ENCODE peak calls at places on chromosomes 6 and 20, in seven cellular contexts. G is colonic mucosa, F is hepatocyte, T is uterus, S is A549, U is endothelial cell of umbilical vein, E is esophagus muscularis mucosa. V is an unnamed sample. For H3K4me1, the result is how much of the 10 kb centered on the place peaks cover.

GRCh38 chr6:29967379-29968010 is 25.2 kb downstream of the HLA-A start:
- DNase-seq in S (no peak), T (no peak), E (no peak), G (peak), F (peak), U (peak), V (no peak)

GRCh38 chr6:170026272-170027110 is 264.4 kb downstream of the DLL1 start:
- DNase-seq in E (no peak), F (peak), T (no peak), G (peak), S (no peak), U (no peak), V (no peak)

GRCh38 chr20:46346770-46347169 is 38.5 kb upstream of the CDH22 start:
- DNase-seq in E (no peak), G (no peak), F (no peak), U (no peak), S (no peak), T (no peak), V (no peak)

GRCh38 chr6:106102034-106102433 is 15.9 kb downstream of the PRDM1 start:
- DNase-seq in G (no peak), S (no peak), U (no peak), T (no peak), E (peak), F (no peak), V (no peak)

GRCh38 chr6:70210462-70210861 is 92.4 kb downstream of the COL9A1 start:
- DNase-seq in G (no peak), F (no peak), T (no peak), S (peak), U (no peak), E (no peak), V (no peak)

GRCh38 chr6:41503841-41504525 is 42.2 kb upstream of the FOXP4 start:
- DNase-seq in U (peak), G (no peak), T (peak), F (peak), E (no peak), S (peak), V (no peak)

GRCh38 chr6:126657556-126658129 is 317.7 kb downstream of the CENPW start:
- DNase-seq in F (peak), S (peak), U (peak), T (no peak), G (peak), E (no peak), V (no peak)

GRCh38 chr6:14831922-14832321 is 413.9 kb upstream of the JARID2 start:
- DNase-seq in E (no peak), S (no peak), G (no peak), F (no peak), T (no peak), U (no peak), V (no peak)

GRCh38 chr6:37334047-37334446 is 19.7 kb upstream of the RNF8 start:
- DNase-seq in U (no peak), E (no peak), G (no peak), S (no peak), T (no peak), F (no peak), V (no peak)

GRCh38 chr20:62225026-62225425 is 4.9 kb upstream of the HRH3 start:
- DNase-seq in G (no peak), U (no peak), S (no peak), E (no peak), T (no peak), F (no peak), V (no peak)

GRCh38 chr6:114247101-114247500 is 95.7 kb downstream of the HS3ST5 start:
- DNase-seq in S (no peak), U (no peak), T (no peak), G (no peak), E (no peak), F (no peak), V (no peak)

GRCh38 chr20:53750827-53751393 is 157.3 kb upstream of the ZNF217 start:
- DNase-seq in T (peak), U (peak), E (no peak), G (no peak), S (no peak), F (peak), V (peak)

GRCh38 chr6:138343112-138343511 is 34.6 kb upstream of the SMIM28 start:
- DNase-seq in E (no peak), U (no peak), F (no peak), G (no peak), T (no peak), S (no peak), V (no peak)

GRCh38 chr6:4359108-4359710 is 223.8 kb upstream of the ECI2 start:
- DNase-seq in G (no peak), F (no peak), S (no peak), E (no peak), U (no peak), T (no peak), V (no peak)

GRCh38 chr6:16182428-16182827 is 53.5 kb downstream of the MYLIP start:
- DNase-seq in S (no peak), E (no peak), G (no peak), U (no peak), F (no peak), T (no peak), V (no peak)

GRCh38 chr20:32481311-32482103 is 103.6 kb downstream of the NOL4L start:
- DNase-seq in T (no peak), E (no peak), U (peak), F (peak), G (peak), S (no peak), V (peak)

GRCh38 chr20:63183422-63184146 is 32.3 kb downstream of the YTHDF1 start:
- DNase-seq in F (peak), E (no peak), T (no peak), G (peak), U (peak), S (peak), V (peak)

GRCh38 chr20:22866757-22867425 is 168.2 kb upstream of the SSTR4 start:
- DNase-seq in F (no peak), U (peak), T (no peak), E (no peak), S (peak), G (no peak), V (no peak)

GRCh38 chr6:169590376-169590939 is 111.4 kb downstream of the WDR27 start:
- DNase-seq in S (no peak), G (no peak), F (no peak), T (no peak), U (no peak), E (no peak), V (no peak)

GRCh38 chr20:53208110-53208908 is 236.2 kb downstream of the TSHZ2 start:
- DNase-seq in G (no peak), F (no peak), S (no peak), T (no peak), E (no peak), U (no peak), V (no peak)

GRCh38 chr6:8831366-8832152 is 396.2 kb upstream of the SLC35B3 start:
- DNase-seq in S (no peak), U (no peak), F (no peak), T (no peak), G (no peak), E (no peak), V (no peak)

GRCh38 chr20:36303831-36304230 is 2.3 kb upstream of the DLGAP4 start:
- DNase-seq in F (no peak), E (no peak), T (no peak), G (no peak), S (no peak), U (no peak), V (no peak)

GRCh38 chr6:127302728-127303675 is 36.3 kb downstream of the RNF146 start:
- DNase-seq in E (no peak), S (peak), U (peak), G (peak), F (peak), T (peak), V (peak)

GRCh38 chr20:25280574-25281535 is 33.0 kb downstream of the PYGB start:
- DNase-seq in S (no peak), F (no peak), E (no peak), T (peak), U (no peak), G (no peak), V (no peak)

GRCh38 chr6:133396225-133396624 is 155.1 kb downstream of the EYA4 start:
- DNase-seq in G (no peak), S (no peak), E (no peak), F (no peak), U (no peak), T (no peak), V (no peak)

GRCh38 chr6:169194737-169195136 is 58.9 kb downstream of the THBS2 start:
- DNase-seq in U (no peak), S (no peak), F (no peak), G (no peak), E (no peak), T (no peak), V (no peak)

GRCh38 chr6:2791124-2792050 is 26.2 kb downstream of the WRNIP1 start:
- DNase-seq in E (no peak), G (peak), F (peak), U (peak), T (peak), S (peak), V (peak)
- H3K4me3 ChIP-seq in E (peak), G (no peak), F (no peak), U (no peak), T (peak), S (no peak), V (no peak)

DNA sequence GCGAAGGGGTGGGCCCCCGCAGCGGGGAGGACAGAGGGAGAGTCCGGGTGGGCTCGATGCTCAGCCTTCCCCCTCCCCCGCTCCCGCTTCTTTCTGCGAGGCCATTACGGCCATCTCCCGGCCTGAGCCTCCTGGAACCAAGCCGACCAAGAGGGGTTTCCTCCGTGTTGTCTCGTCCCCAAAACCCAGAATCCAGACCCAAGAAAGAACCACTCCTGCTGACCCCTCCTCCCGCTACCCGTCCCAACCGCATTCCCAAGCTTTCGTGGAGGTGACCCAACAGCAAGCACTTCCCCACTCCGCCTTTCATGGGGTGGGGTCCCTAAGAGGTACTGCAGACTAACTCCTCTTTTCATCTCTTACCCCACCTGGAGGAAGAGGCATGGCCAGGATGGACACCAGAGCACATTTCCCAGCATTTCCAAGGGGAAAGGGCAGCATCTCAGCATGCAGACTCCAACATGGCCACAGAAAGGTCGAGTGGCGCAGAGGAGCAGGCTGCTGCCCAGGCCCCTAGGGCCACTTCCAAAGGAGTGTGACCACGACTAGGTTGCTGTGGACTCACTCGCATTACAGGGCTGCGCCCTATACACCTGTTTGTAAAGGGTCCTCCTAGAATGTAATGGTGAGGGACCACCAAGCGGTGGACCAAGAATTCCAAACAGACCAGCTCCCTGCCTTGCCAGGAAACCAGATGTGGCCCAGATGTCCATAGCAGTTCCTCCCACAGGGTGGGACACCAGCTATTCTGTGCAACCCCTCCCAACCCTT is 53.5 kb downstream of the MRPL14 start:
- DNase-seq in S (no peak), U (no peak), T (no peak), E (no peak), F (no peak), G (peak), V (no peak)
- H3K27ac ChIP-seq in S (peak), U (no peak), T (peak), E (peak), F (peak), G (peak), V (peak)

DNA sequence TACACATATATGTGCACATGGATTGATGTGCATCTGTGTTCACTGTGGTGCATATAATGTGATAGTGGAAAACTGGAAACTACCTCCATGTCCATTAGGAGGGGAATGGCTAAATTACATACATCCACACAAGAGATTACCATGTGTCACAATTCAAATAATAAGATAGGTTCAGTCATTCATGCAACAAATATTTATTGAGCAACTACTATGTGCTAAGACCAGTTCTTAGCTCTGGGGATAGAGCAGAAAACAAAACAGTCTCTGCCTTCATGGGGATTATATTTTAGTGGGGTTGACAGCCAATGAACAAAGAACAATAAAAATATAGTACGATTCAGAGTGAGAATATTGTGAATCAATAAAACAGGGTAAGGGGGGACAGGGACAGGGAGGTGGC is 61.7 kb upstream of the PTGIS start:
- DNase-seq in E (no peak), U (no peak), F (no peak), T (no peak), S (no peak), G (no peak), V (no peak)
- H3K4me1 ChIP-seq in E (under half), U (under half), F (under half), T (under half), S (under half), G (under half), V (under half)

GRCh38 chr20:44737116-44737515 is 8.5 kb upstream of the KCNK15 start:
- DNase-seq in E (no peak), S (no peak), F (no peak), U (no peak), T (no peak), G (no peak), V (no peak)

GRCh38 chr20:44736170-44737021 is 9.3 kb upstream of the KCNK15 start:
- DNase-seq in T (peak), G (peak), U (peak), S (peak), E (no peak), F (peak), V (no peak)

GRCh38 chr20:44735816-44736169 is 9.9 kb upstream of the KCNK15 start:
- DNase-seq in G (no peak), F (no peak), E (no peak), U (no peak), T (no peak), S (no peak), V (no peak)

GRCh38 chr20:44739952-44740351 is 5.7 kb upstream of the KCNK15 start:
- DNase-seq in E (no peak), F (no peak), T (no peak), S (no peak), G (no peak), U (no peak), V (no peak)

GRCh38 chr20:44738779-44739477 is 6.7 kb upstream of the KCNK15 start:
- DNase-seq in U (peak), E (no peak), G (peak), S (peak), T (peak), F (peak), V (peak)
- H3K4me3 ChIP-seq in U (no peak), E (no peak), G (no peak), S (no peak), T (no peak), F (no peak), V (no peak)